ENCODE peak calls at places on chromosomes 13 and 19, in ten cellular contexts. X, N, B, W, L, S, F, Z, K and A are unnamed samples.

GRCh38 chr13:21060827-21061076 is 634 bp downstream of the LATS2 start:
- DNase-seq in K (no peak), L (no peak), F (no peak), Z (no peak), W (no peak), N (no peak), B (no peak), S (no peak), X (no peak), A (no peak)

GRCh38 chr13:109840201-109840892 is 54.0 kb upstream of the IRS2 start:
- DNase-seq in X (no peak), Z (peak; percentile 85), B (no peak), W (no peak), L (no peak), K (peak; percentile 4), N (no peak), F (no peak), S (peak; percentile 20), A (peak; percentile 74)

GRCh38 chr13:35838356-35838755 is 292.8 kb downstream of the DCLK1 start:
- DNase-seq in N (no peak), Z (peak; percentile 46), F (no peak), X (no peak), S (no peak), L (no peak), W (no peak), B (no peak), K (no peak), A (peak; percentile 91)

GRCh38 chr19:10808937-10809655 is 26.9 kb downstream of the TMED1 start:
- DNase-seq in Z (peak; percentile 81), N (no peak), X (peak; percentile 39), B (no peak), K (no peak), F (peak; percentile 38), W (no peak), L (no peak), S (peak; percentile 82), A (peak; percentile 74)

GRCh38 chr13:41065098-41065497 is 3.8 kb downstream of the WBP4 start:
- DNase-seq in S (no peak), N (no peak), Z (peak; percentile 81), L (no peak), B (no peak), K (no peak), F (no peak), X (no peak), W (no peak), A (peak; percentile 89)

GRCh38 chr19:40416918-40417713 is 3.9 kb upstream of the PRX start:
- DNase-seq in Z (peak; percentile 49), K (no peak), B (no peak), F (no peak), X (peak; percentile 71), N (no peak), S (peak; percentile 40), L (no peak), W (no peak), A (peak; percentile 27)

GRCh38 chr13:84127597-84128128 is 245.4 kb upstream of the SLITRK1 start:
- DNase-seq in W (no peak), N (no peak), Z (no peak), F (no peak), K (no peak), S (no peak), B (no peak), L (no peak), X (no peak), A (no peak)

GRCh38 chr13:50521191-50521590 is 322.3 kb downstream of the DLEU7 start:
- DNase-seq in X (no peak), S (no peak), B (no peak), W (no peak), L (no peak), F (no peak), K (no peak), N (no peak), Z (no peak), A (no peak)

GRCh38 chr13:104773775-104774174 is 1707.6 kb upstream of the SLC10A2 start:
- DNase-seq in F (no peak), S (peak; percentile 6), K (no peak), X (peak; percentile 12), B (no peak), L (no peak), Z (peak; percentile 79), W (peak; percentile 22), N (no peak), A (peak; percentile 69)

GRCh38 chr19:6065685-6066365 is 44.5 kb downstream of the RFX2 start:
- DNase-seq in F (no peak), L (no peak), K (no peak), W (peak; percentile 32), S (no peak), Z (no peak), B (peak; percentile 42), N (no peak), X (peak; percentile 85), A (no peak)

GRCh38 chr19:41428481-41428859 is 1.3 kb upstream of the B3GNT8 start:
- DNase-seq in L (no peak), F (no peak), Z (no peak), W (no peak), S (no peak), X (no peak), N (no peak), B (no peak), K (no peak), A (no peak)

GRCh38 chr13:99542788-99543406 is 41.6 kb downstream of the TM9SF2 start:
- DNase-seq in W (no peak), L (no peak), F (peak; percentile 53), S (peak; percentile 85), B (no peak), K (peak; percentile 36), Z (no peak), X (no peak), N (no peak), A (no peak)

GRCh38 chr13:114063545-114064515 is 68.6 kb downstream of the RASA3 start:
- DNase-seq in K (no peak), N (no peak), F (no peak), L (peak; percentile 31), Z (peak; percentile 86), X (peak; percentile 60), B (no peak), W (no peak), S (no peak), A (peak; percentile 59)

GRCh38 chr19:44846455-44847143 is 502 bp downstream of the NECTIN2 start:
- DNase-seq in Z (peak; percentile 33), X (no peak), L (no peak), S (no peak), K (no peak), N (no peak), W (no peak), F (no peak), B (no peak), A (peak; percentile 26)

GRCh38 chr19:51365211-51366049 is 758 bp downstream of the ETFB start:
- DNase-seq in X (peak; percentile 63), L (no peak), K (no peak), W (no peak), F (no peak), Z (peak; percentile 73), N (no peak), S (peak; percentile 20), B (no peak), A (peak; percentile 59)

GRCh38 chr19:28820289-28820688 is 392.7 kb downstream of the UQCRFS1 start:
- DNase-seq in B (no peak), K (no peak), N (no peak), S (no peak), F (no peak), X (no peak), W (no peak), L (no peak), Z (no peak), A (no peak)

GRCh38 chr19:1081301-1082164 is 13.6 kb downstream of the POLR2E start:
- DNase-seq in W (no peak), F (no peak), B (no peak), L (no peak), X (no peak), S (no peak), N (no peak), K (no peak), Z (no peak), A (no peak)

GRCh38 chr13:79246575-79246949 is 159.5 kb downstream of the RBM26 start:
- DNase-seq in X (peak; percentile 3), S (no peak), B (no peak), Z (no peak), K (no peak), N (no peak), W (no peak), F (no peak), L (no peak), A (no peak)

GRCh38 chr13:78826312-78826711 is 167.4 kb upstream of the OBI1 start:
- DNase-seq in L (no peak), F (no peak), N (no peak), W (no peak), X (no peak), Z (no peak), K (no peak), B (no peak), S (no peak), A (no peak)

GRCh38 chr13:39884166-39884565 is 228.7 kb downstream of the COG6 start:
- DNase-seq in W (no peak), Z (no peak), L (no peak), N (no peak), X (no peak), S (no peak), K (no peak), F (no peak), B (no peak), A (no peak)

GRCh38 chr13:31982124-31982523 is 49.5 kb upstream of the FRY start:
- DNase-seq in W (no peak), N (no peak), F (no peak), B (no peak), K (no peak), S (no peak), Z (peak; percentile 15), X (no peak), L (no peak), A (no peak)

GRCh38 chr13:93680329-93680728 is 453.7 kb downstream of the GPC6 start:
- DNase-seq in W (no peak), L (no peak), Z (no peak), B (no peak), S (no peak), K (no peak), X (no peak), N (no peak), F (no peak), A (no peak)

GRCh38 chr13:35499131-35500051 is 22.9 kb upstream of the MAB21L1 start:
- DNase-seq in B (no peak), S (no peak), X (no peak), Z (no peak), K (no peak), N (no peak), W (peak; percentile 82), L (no peak), F (no peak), A (no peak)

GRCh38 chr13:71758823-71759222 is 108.2 kb downstream of the DACH1 start:
- DNase-seq in W (no peak), L (no peak), X (no peak), K (no peak), N (no peak), F (no peak), Z (no peak), S (no peak), B (no peak), A (no peak)

GRCh38 chr19:31285744-31286143 is 63.5 kb downstream of the TSHZ3 start:
- DNase-seq in F (no peak), X (no peak), K (no peak), Z (peak; percentile 36), W (no peak), B (no peak), L (no peak), N (no peak), S (no peak), A (peak; percentile 33)

GRCh38 chr13:45630791-45631190 is 15.3 kb upstream of the ERICH6B start:
- DNase-seq in F (no peak), L (no peak), N (no peak), S (no peak), W (no peak), Z (no peak), K (no peak), X (no peak), B (no peak), A (no peak)

GRCh38 chr19:3055741-3056453 is 6.4 kb downstream of the TLE5 start:
- DNase-seq in Z (no peak), L (no peak), K (no peak), N (no peak), B (no peak), S (no peak), X (peak; percentile 78), F (no peak), W (peak; percentile 97), A (no peak)

GRCh38 chr13:42626461-42626860 is 52.5 kb downstream of the TNFSF11 start:
- DNase-seq in Z (no peak), F (no peak), N (no peak), X (no peak), S (no peak), L (no peak), B (no peak), K (no peak), W (no peak), A (no peak)